ENCODE peak calls at places on chromosomes 3 and 15, in five cellular contexts. G is psoas muscle, Z is fibroblast of lung, S is OCI-LY7, N is left lung. V is an unnamed sample.
A peak's percentile ranks its signal among the peaks of the same experiment; 100 is the strongest.

GRCh38 chr15:66310786-66311185 is 17.4 kb downstream of the DIS3L start:
- DNase-seq in G (no peak), Z (no peak), S (no peak), N (no peak), V (no peak)

GRCh38 chr15:38651328-38652038 is 86.9 kb upstream of the RASGRP1 start:
- DNase-seq in G (no peak), Z (no peak), S (peak; percentile 88), N (no peak), V (peak; percentile 81)

GRCh38 chr3:139811331-139811730 is 123.7 kb upstream of the CLSTN2 start:
- DNase-seq in G (no peak), Z (no peak), S (no peak), N (no peak), V (no peak)

GRCh38 chr3:182765287-182765686 is 28.0 kb upstream of the ATP11B start:
- DNase-seq in G (no peak), Z (no peak), S (no peak), N (no peak), V (no peak)

GRCh38 chr3:127546970-127547733 is 43.4 kb downstream of the TPRA1 start:
- DNase-seq in G (no peak), Z (no peak), S (no peak), N (no peak), V (no peak)

GRCh38 chr15:72217216-72217615 is 13.8 kb downstream of the PKM start:
- DNase-seq in G (no peak), Z (no peak), S (no peak), N (no peak), V (no peak)

GRCh38 chr3:129567176-129567705 is 24.3 kb downstream of the H1-8 start:
- DNase-seq in G (no peak), Z (peak; percentile 51), S (no peak), N (no peak), V (no peak)

GRCh38 chr3:143362115-143362992 is 242.8 kb downstream of the CHST2 start:
- DNase-seq in G (no peak), Z (no peak), S (no peak), N (no peak), V (no peak)

GRCh38 chr3:112984485-112984884 is 6.3 kb upstream of the GTPBP8 start:
- DNase-seq in G (no peak), Z (peak; percentile 11), S (no peak), N (no peak), V (peak; percentile 19)

GRCh38 chr3:160616721-160617120 is 51.4 kb upstream of the KPNA4 start:
- DNase-seq in G (no peak), Z (peak; percentile 58), S (no peak), N (no peak), V (no peak)

GRCh38 chr3:57559526-57559925 is 3.5 kb downstream of the PDE12 start:
- DNase-seq in G (no peak), Z (peak; percentile 36), S (no peak), N (no peak), V (no peak)

DNA sequence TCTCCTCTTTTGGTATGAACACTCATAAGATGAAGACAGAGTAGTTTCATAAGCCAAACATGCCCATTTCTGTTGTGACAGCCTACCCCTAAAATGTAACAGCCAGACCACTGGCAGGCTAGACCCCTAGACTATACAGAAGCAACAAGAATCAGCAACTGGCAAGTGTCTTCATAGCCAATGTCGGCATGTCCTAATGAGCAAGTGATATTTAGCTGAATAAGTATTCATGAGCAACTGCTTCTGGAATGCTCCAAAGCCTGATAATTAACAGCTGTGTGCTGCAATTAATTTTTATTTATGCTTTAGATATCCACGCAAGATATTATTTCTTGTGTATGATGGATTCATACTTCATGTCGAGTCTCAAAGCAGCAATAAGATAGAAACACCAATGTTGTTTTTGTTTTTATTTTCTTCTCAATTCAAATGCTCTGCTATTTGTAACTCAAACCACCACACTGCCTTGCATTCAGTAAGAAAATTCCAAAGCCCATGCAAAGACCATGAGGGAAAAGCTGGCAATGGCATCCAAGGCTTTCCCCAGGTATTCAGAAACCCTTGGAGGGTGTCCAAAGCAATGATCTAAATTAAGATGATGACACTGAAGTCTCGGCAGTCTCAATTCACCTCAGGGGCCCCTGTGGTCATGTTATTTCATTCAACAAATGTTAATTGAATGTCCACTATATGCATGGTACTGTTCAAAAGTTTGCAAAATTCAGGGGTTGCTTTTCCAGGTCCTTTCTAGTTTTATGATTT is 167.7 kb upstream of the NECTIN3 start:
- DNase-seq in G (no peak), Z (no peak), S (no peak), N (no peak), V (no peak)
- H3K4me1 ChIP-seq in G (peaks cover 10% of the 10 kb centered on the region), Z (no peaks in the 10 kb centered on the region), S (no peaks in the 10 kb centered on the region), N (no peaks in the 10 kb centered on the region), V (no peaks in the 10 kb centered on the region)

GRCh38 chr15:96736384-96736783 is 405.9 kb downstream of the NR2F2 start:
- DNase-seq in G (no peak), Z (peak; percentile 4), S (no peak), N (no peak), V (no peak)
- H3K27ac ChIP-seq in G (no peak overlapping the region), Z (no peak overlapping the region), S (no peak overlapping the region), N (no peak overlapping the region), V (no peak overlapping the region)

GRCh38 chr15:69593981-69594966 is 141.7 kb downstream of the RPLP1 start:
- DNase-seq in G (peak; percentile 59), Z (peak; percentile 57), S (no peak), N (peak; percentile 88), V (no peak)
- H3K4me3 ChIP-seq in G (peak overlapping the region; percentile 25), Z (no peak overlapping the region), S (no peak overlapping the region), N (no peak overlapping the region), V (no peak overlapping the region)

GRCh38 chr15:85005319-85005718 is 23.7 kb downstream of the PDE8A start:
- DNase-seq in G (no peak), Z (no peak), S (no peak), N (no peak), V (no peak)
- H3K4me1 ChIP-seq in G (peaks cover 83% of the 10 kb centered on the region), Z (peaks cover 2% of the 10 kb centered on the region), S (peaks cover 49% of the 10 kb centered on the region), N (peaks cover 22% of the 10 kb centered on the region), V (peaks cover 27% of the 10 kb centered on the region)

GRCh38 chr3:108296239-108296638 is at the start of gene HHLA2:
- DNase-seq in G (no peak), Z (no peak), S (no peak), N (no peak), V (no peak)
- H3K27ac ChIP-seq in G (no peak within 1 kb of the TSS), Z (no peak within 1 kb of the TSS), S (no peak within 1 kb of the TSS), N (peak within 1 kb of the TSS; percentile 15), V (no peak within 1 kb of the TSS)

GRCh38 chr3:69219101-69219708 is 96.8 kb upstream of the LMOD3 start:
- DNase-seq in G (no peak), Z (no peak), S (no peak), N (no peak), V (no peak)
- H3K4me3 ChIP-seq in G (no peak overlapping the region), Z (no peak overlapping the region), S (no peak overlapping the region), N (no peak overlapping the region), V (no peak overlapping the region)

DNA sequence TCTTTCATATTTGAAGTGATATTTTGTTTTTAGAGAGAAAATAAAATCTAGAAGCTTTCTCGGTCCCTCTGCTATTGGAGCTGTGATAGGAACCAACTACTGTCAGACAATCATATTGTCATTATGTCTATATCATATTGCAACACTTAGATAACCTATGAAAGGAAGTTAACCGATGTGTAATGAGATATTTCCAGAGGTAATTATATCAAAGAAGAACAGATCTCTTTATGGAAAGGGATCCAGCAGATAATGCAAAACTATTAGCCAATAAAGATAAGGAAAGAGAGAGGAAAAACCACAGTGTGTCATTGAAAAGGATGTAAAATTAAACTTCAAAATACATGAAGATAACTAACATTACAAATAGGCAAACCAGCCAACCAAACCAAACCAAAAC is 529.1 kb upstream of the CCDC54 start:
- DNase-seq in G (no peak), Z (no peak), S (no peak), N (no peak), V (no peak)
- H3K4me1 ChIP-seq in G (no peaks in the 10 kb centered on the region), Z (no peaks in the 10 kb centered on the region), S (no peaks in the 10 kb centered on the region), N (no peaks in the 10 kb centered on the region), V (no peaks in the 10 kb centered on the region)

V was measured in CD8-positive, alpha-beta memory T cell.